ENCODE peak calls at places on chromosomes 2 and 18, in ten cellular contexts. One of them, this sample, is unnamed.

GRCh38 chr2:177998996-177999395 is 73.6 kb downstream of the PDE11A start:
- DNase-seq in fibroblast of mammary gland: no peak
- DNase-seq in GM13977: no peak
- DNase-seq in GM23338: no peak
- DNase-seq in WTC11: no peak
- DNase-seq in PC-3: no peak
- DNase-seq in GM20000: no peak
- DNase-seq in uterus: no peak
- DNase-seq in tibial artery: no peak
- DNase-seq in heart right ventricle: no peak
- DNase-seq in this sample: no peak

GRCh38 chr2:75321558-75321957 is 122.2 kb upstream of the TACR1 start:
- DNase-seq in tibial artery: no peak
- DNase-seq in WTC11: no peak
- DNase-seq in uterus: no peak
- DNase-seq in fibroblast of mammary gland: no peak
- DNase-seq in GM20000: no peak
- DNase-seq in GM13977: no peak
- DNase-seq in heart right ventricle: no peak
- DNase-seq in PC-3: no peak
- DNase-seq in GM23338: no peak
- DNase-seq in this sample: no peak

GRCh38 chr18:28062446-28062845 is 114.5 kb downstream of the CDH2 start:
- DNase-seq in fibroblast of mammary gland: peak
- DNase-seq in heart right ventricle: no peak
- DNase-seq in GM20000: no peak
- DNase-seq in uterus: no peak
- DNase-seq in GM13977: no peak
- DNase-seq in PC-3: no peak
- DNase-seq in GM23338: no peak
- DNase-seq in tibial artery: no peak
- DNase-seq in WTC11: no peak
- DNase-seq in this sample: no peak

GRCh38 chr2:150809083-150809482 is 321.6 kb upstream of the RND3 start:
- DNase-seq in GM23338: no peak
- DNase-seq in tibial artery: no peak
- DNase-seq in GM20000: no peak
- DNase-seq in GM13977: no peak
- DNase-seq in heart right ventricle: no peak
- DNase-seq in uterus: no peak
- DNase-seq in WTC11: no peak
- DNase-seq in fibroblast of mammary gland: no peak
- DNase-seq in PC-3: no peak
- DNase-seq in this sample: no peak

GRCh38 chr2:223613017-223613950 is 11.1 kb upstream of the SCG2 start:
- DNase-seq in PC-3: peak
- DNase-seq in tibial artery: peak
- DNase-seq in uterus: peak
- DNase-seq in fibroblast of mammary gland: peak
- DNase-seq in GM23338: peak
- DNase-seq in heart right ventricle: peak
- DNase-seq in GM13977: no peak
- DNase-seq in GM20000: no peak
- DNase-seq in WTC11: peak
- DNase-seq in this sample: no peak

GRCh38 chr2:137138263-137138662 is 372.9 kb downstream of the THSD7B start:
- DNase-seq in PC-3: no peak
- DNase-seq in GM13977: no peak
- DNase-seq in heart right ventricle: no peak
- DNase-seq in tibial artery: no peak
- DNase-seq in uterus: no peak
- DNase-seq in GM23338: no peak
- DNase-seq in WTC11: no peak
- DNase-seq in fibroblast of mammary gland: no peak
- DNase-seq in GM20000: no peak
- DNase-seq in this sample: no peak

GRCh38 chr2:42953216-42953615 is 160.8 kb upstream of the HAAO start:
- DNase-seq in fibroblast of mammary gland: no peak
- DNase-seq in uterus: no peak
- DNase-seq in PC-3: no peak
- DNase-seq in GM13977: no peak
- DNase-seq in heart right ventricle: no peak
- DNase-seq in GM23338: no peak
- DNase-seq in WTC11: no peak
- DNase-seq in tibial artery: no peak
- DNase-seq in GM20000: no peak
- DNase-seq in this sample: no peak

GRCh38 chr18:3885209-3885792 is 435.3 kb downstream of the TGIF1 start:
- DNase-seq in GM23338: peak
- DNase-seq in WTC11: no peak
- DNase-seq in tibial artery: no peak
- DNase-seq in heart right ventricle: no peak
- DNase-seq in GM20000: no peak
- DNase-seq in PC-3: peak
- DNase-seq in GM13977: peak
- DNase-seq in uterus: no peak
- DNase-seq in fibroblast of mammary gland: no peak
- DNase-seq in this sample: no peak

GRCh38 chr18:37575646-37576045 is 10.0 kb upstream of the CELF4 start:
- DNase-seq in GM13977: no peak
- DNase-seq in heart right ventricle: no peak
- DNase-seq in WTC11: no peak
- DNase-seq in tibial artery: no peak
- DNase-seq in PC-3: no peak
- DNase-seq in GM23338: no peak
- DNase-seq in fibroblast of mammary gland: no peak
- DNase-seq in GM20000: no peak
- DNase-seq in uterus: no peak
- DNase-seq in this sample: no peak

GRCh38 chr2:241161646-241162281 is 11.5 kb downstream of the PPP1R7 start:
- DNase-seq in tibial artery: peak
- DNase-seq in GM20000: no peak
- DNase-seq in uterus: peak
- DNase-seq in PC-3: no peak
- DNase-seq in heart right ventricle: peak
- DNase-seq in WTC11: no peak
- DNase-seq in fibroblast of mammary gland: peak
- DNase-seq in GM23338: no peak
- DNase-seq in GM13977: no peak
- DNase-seq in this sample: no peak

GRCh38 chr2:12809526-12809925 is 92.8 kb downstream of the TRIB2 start:
- DNase-seq in GM23338: no peak
- DNase-seq in WTC11: no peak
- DNase-seq in uterus: no peak
- DNase-seq in heart right ventricle: peak
- DNase-seq in fibroblast of mammary gland: peak
- DNase-seq in PC-3: no peak
- DNase-seq in GM20000: no peak
- DNase-seq in tibial artery: no peak
- DNase-seq in GM13977: no peak
- DNase-seq in this sample: no peak

GRCh38 chr2:205889073-205889472 is 196.9 kb downstream of the INO80D start:
- DNase-seq in tibial artery: no peak
- DNase-seq in GM23338: no peak
- DNase-seq in PC-3: peak
- DNase-seq in fibroblast of mammary gland: no peak
- DNase-seq in GM13977: no peak
- DNase-seq in GM20000: no peak
- DNase-seq in WTC11: no peak
- DNase-seq in heart right ventricle: no peak
- DNase-seq in uterus: no peak
- DNase-seq in this sample: no peak

GRCh38 chr2:161306919-161307318 is 1.3 kb upstream of the PSMD14 start:
- DNase-seq in heart right ventricle: no peak
- DNase-seq in uterus: no peak
- DNase-seq in WTC11: peak
- DNase-seq in GM13977: no peak
- DNase-seq in GM23338: peak
- DNase-seq in PC-3: no peak
- DNase-seq in tibial artery: no peak
- DNase-seq in fibroblast of mammary gland: no peak
- DNase-seq in GM20000: no peak
- DNase-seq in this sample: no peak

GRCh38 chr18:13583567-13584245 is 142.7 kb downstream of the FAM210A start:
- DNase-seq in WTC11: no peak
- DNase-seq in GM23338: no peak
- DNase-seq in uterus: no peak
- DNase-seq in fibroblast of mammary gland: no peak
- DNase-seq in PC-3: no peak
- DNase-seq in GM20000: no peak
- DNase-seq in tibial artery: no peak
- DNase-seq in heart right ventricle: no peak
- DNase-seq in GM13977: no peak
- DNase-seq in this sample: no peak

GRCh38 chr18:40222736-40223135 is 1732.3 kb upstream of the PIK3C3 start:
- DNase-seq in GM23338: no peak
- DNase-seq in WTC11: no peak
- DNase-seq in GM20000: no peak
- DNase-seq in PC-3: no peak
- DNase-seq in fibroblast of mammary gland: peak
- DNase-seq in tibial artery: no peak
- DNase-seq in GM13977: no peak
- DNase-seq in uterus: no peak
- DNase-seq in heart right ventricle: no peak
- DNase-seq in this sample: no peak

GRCh38 chr2:44230378-44230777 is 44.9 kb upstream of the SLC3A1 start:
- DNase-seq in GM23338: peak
- DNase-seq in uterus: no peak
- DNase-seq in fibroblast of mammary gland: no peak
- DNase-seq in GM13977: no peak
- DNase-seq in tibial artery: no peak
- DNase-seq in GM20000: no peak
- DNase-seq in WTC11: no peak
- DNase-seq in PC-3: no peak
- DNase-seq in heart right ventricle: no peak
- DNase-seq in this sample: no peak

GRCh38 chr18:50847192-50847591 is 27.4 kb upstream of the MRO start:
- DNase-seq in uterus: no peak
- DNase-seq in GM20000: no peak
- DNase-seq in tibial artery: no peak
- DNase-seq in PC-3: no peak
- DNase-seq in heart right ventricle: no peak
- DNase-seq in GM13977: no peak
- DNase-seq in fibroblast of mammary gland: peak
- DNase-seq in GM23338: no peak
- DNase-seq in WTC11: no peak
- DNase-seq in this sample: no peak

GRCh38 chr2:189569295-189569925 is 11.2 kb downstream of the SLC40A1 start:
- DNase-seq in PC-3: no peak
- DNase-seq in tibial artery: no peak
- DNase-seq in heart right ventricle: no peak
- DNase-seq in GM20000: no peak
- DNase-seq in fibroblast of mammary gland: no peak
- DNase-seq in WTC11: no peak
- DNase-seq in GM23338: no peak
- DNase-seq in uterus: no peak
- DNase-seq in GM13977: no peak
- DNase-seq in this sample: no peak

DNA sequence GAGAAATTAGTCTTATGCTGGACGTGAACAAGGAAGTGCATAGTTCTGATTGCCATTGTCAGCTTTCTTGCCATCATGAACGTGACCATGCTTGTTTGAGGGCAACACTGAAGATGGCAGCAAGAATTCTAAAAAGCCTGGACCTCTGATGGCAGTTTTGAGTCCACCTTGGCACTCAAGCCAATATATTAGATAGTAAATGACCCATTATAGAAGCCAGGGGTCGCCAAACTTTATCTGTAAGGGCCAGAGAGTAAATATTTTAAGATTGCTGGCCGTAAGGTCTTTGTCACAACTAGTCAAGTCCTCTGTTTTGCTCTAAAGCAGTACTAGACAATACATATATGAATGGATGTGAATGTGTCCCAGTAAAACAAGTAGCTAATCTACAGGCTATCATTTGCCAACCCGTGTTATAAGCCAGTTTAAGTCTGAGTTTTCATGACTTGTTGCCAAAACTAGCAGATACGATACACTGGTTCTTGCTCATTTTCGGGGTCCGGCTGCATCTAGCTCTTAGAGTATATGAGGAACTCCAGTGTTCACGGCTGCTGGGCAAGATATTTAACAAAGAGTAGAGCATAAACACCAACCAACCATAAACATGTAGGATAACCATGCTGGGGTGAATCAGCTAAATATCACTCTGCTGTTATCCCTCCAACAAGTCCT is 73.1 kb upstream of the PELI1 start:
- DNase-seq in GM13977: no peak
- DNase-seq in GM20000: no peak
- DNase-seq in GM23338: peak
- DNase-seq in fibroblast of mammary gland: no peak
- DNase-seq in tibial artery: no peak
- DNase-seq in heart right ventricle: no peak
- DNase-seq in uterus: no peak
- DNase-seq in PC-3: no peak
- DNase-seq in WTC11: no peak
- DNase-seq in this sample: no peak
- TF ChIP-seq CTCF in GM13977: no peak
- TF ChIP-seq CTCF in GM20000: no peak
- TF ChIP-seq CTCF in GM23338: peak
- TF ChIP-seq CTCF in fibroblast of mammary gland: peak
- TF ChIP-seq CTCF in tibial artery: no peak
- TF ChIP-seq CTCF in heart right ventricle: no peak
- TF ChIP-seq CTCF in uterus: no peak
- TF ChIP-seq CTCF in PC-3: peak
- TF ChIP-seq CTCF in WTC11: peak
- TF ChIP-seq CTCF in this sample: no peak

GRCh38 chr2:159071190-159071915 is 102.9 kb downstream of the TANC1 start:
- DNase-seq in WTC11: no peak
- DNase-seq in heart right ventricle: no peak
- DNase-seq in GM13977: no peak
- DNase-seq in uterus: no peak
- DNase-seq in PC-3: no peak
- DNase-seq in GM20000: no peak
- DNase-seq in tibial artery: no peak
- DNase-seq in GM23338: no peak
- DNase-seq in fibroblast of mammary gland: peak
- DNase-seq in this sample: no peak
- TF ChIP-seq CTCF in WTC11: no peak
- TF ChIP-seq CTCF in heart right ventricle: no peak
- TF ChIP-seq CTCF in GM13977: no peak
- TF ChIP-seq CTCF in uterus: no peak
- TF ChIP-seq CTCF in PC-3: no peak
- TF ChIP-seq CTCF in GM20000: no peak
- TF ChIP-seq CTCF in tibial artery: no peak
- TF ChIP-seq CTCF in GM23338: peak
- TF ChIP-seq CTCF in fibroblast of mammary gland: peak
- TF ChIP-seq CTCF in this sample: no peak

GRCh38 chr2:10428355-10428754 is 19.8 kb downstream of the ODC1 start:
- DNase-seq in WTC11: no peak
- DNase-seq in GM23338: no peak
- DNase-seq in uterus: no peak
- DNase-seq in tibial artery: no peak
- DNase-seq in heart right ventricle: no peak
- DNase-seq in GM13977: no peak
- DNase-seq in PC-3: no peak
- DNase-seq in fibroblast of mammary gland: no peak
- DNase-seq in GM20000: no peak
- DNase-seq in this sample: no peak
- TF ChIP-seq CTCF in WTC11: no peak
- TF ChIP-seq CTCF in GM23338: no peak
- TF ChIP-seq CTCF in uterus: no peak
- TF ChIP-seq CTCF in tibial artery: no peak
- TF ChIP-seq CTCF in heart right ventricle: no peak
- TF ChIP-seq CTCF in GM13977: no peak
- TF ChIP-seq CTCF in PC-3: no peak
- TF ChIP-seq CTCF in fibroblast of mammary gland: no peak
- TF ChIP-seq CTCF in GM20000: no peak
- TF ChIP-seq CTCF in this sample: no peak

GRCh38 chr18:77000527-77000926 is 132.1 kb downstream of the MBP start:
- DNase-seq in fibroblast of mammary gland: peak
- DNase-seq in PC-3: peak
- DNase-seq in GM23338: peak
- DNase-seq in heart right ventricle: no peak
- DNase-seq in tibial artery: no peak
- DNase-seq in WTC11: peak
- DNase-seq in GM13977: peak
- DNase-seq in GM20000: peak
- DNase-seq in uterus: peak
- DNase-seq in this sample: peak
- TF ChIP-seq CTCF in fibroblast of mammary gland: peak
- TF ChIP-seq CTCF in PC-3: peak
- TF ChIP-seq CTCF in GM23338: peak
- TF ChIP-seq CTCF in heart right ventricle: peak
- TF ChIP-seq CTCF in tibial artery: peak
- TF ChIP-seq CTCF in WTC11: peak
- TF ChIP-seq CTCF in GM13977: peak
- TF ChIP-seq CTCF in GM20000: peak
- TF ChIP-seq CTCF in uterus: peak
- TF ChIP-seq CTCF in this sample: peak

This sample was measured in activated CD8-positive, alpha-beta T cell treated with anti-CD3 and anti-CD28 coated beads for 36 hours.